ENCODE peak calls at places on chromosomes 16 and 17, in six cellular contexts. I, S, P, X, Q and C are unnamed samples.

GRCh38 chr16:75107505-75107904 is 9.1 kb downstream of the LDHD start:
- DNase-seq in S (no peak), Q (no peak), P (no peak), X (no peak), I (no peak), C (no peak)

GRCh38 chr17:76371656-76372628 is 12.5 kb upstream of the SPHK1 start:
- DNase-seq in P (no peak), Q (peak), S (peak), I (no peak), X (no peak), C (peak)

GRCh38 chr16:58464916-58465731 is 34.8 kb upstream of the NDRG4 start:
- DNase-seq in P (no peak), S (no peak), Q (no peak), I (no peak), X (no peak), C (no peak)

GRCh38 chr17:21686165-21687015 is 5.9 kb upstream of the KCNJ18 start:
- DNase-seq in S (no peak), I (no peak), P (peak), Q (no peak), X (no peak), C (no peak)

GRCh38 chr17:56499799-56500388 is 93.6 kb upstream of the NOG start:
- DNase-seq in P (no peak), I (no peak), S (no peak), Q (peak), X (no peak), C (peak)

GRCh38 chr16:49838639-49839461 is 17.1 kb downstream of the ZNF423 start:
- DNase-seq in P (no peak), Q (no peak), S (no peak), X (no peak), I (no peak), C (no peak)

GRCh38 chr16:68739964-68740627 is 3.0 kb downstream of the CDH1 start:
- DNase-seq in I (no peak), Q (no peak), P (no peak), X (no peak), S (no peak), C (peak)

GRCh38 chr16:81833751-81834150 is 54.7 kb downstream of the PLCG2 start:
- DNase-seq in I (no peak), P (no peak), S (no peak), Q (no peak), X (no peak), C (no peak)

GRCh38 chr17:79675413-79675725 is 55.4 kb upstream of the ENPP7 start:
- DNase-seq in I (no peak), X (no peak), P (no peak), S (no peak), Q (no peak), C (no peak)